ENCODE peak calls at places on chromosomes 6 and 20, in four cellular contexts. W, J, H and D are unnamed samples.

GRCh38 chr6:43481591-43482242 is 4.3 kb downstream of the TJAP1 start:
- DNase-seq in J (no peak), H (peak), W (no peak), D (no peak)

GRCh38 chr6:43122146-43122545 is 46.0 kb downstream of the PTK7 start:
- DNase-seq in J (no peak), W (no peak), H (no peak), D (no peak)

GRCh38 chr6:72322778-72323177 is 299.1 kb upstream of the KCNQ5 start:
- DNase-seq in H (no peak), W (no peak), J (no peak), D (no peak)

GRCh38 chr6:169288591-169288990 is 34.9 kb upstream of the THBS2 start:
- DNase-seq in W (no peak), H (no peak), J (no peak), D (no peak)

GRCh38 chr6:156582509-156582992 is 194.6 kb upstream of the ARID1B start:
- DNase-seq in H (no peak), W (no peak), J (no peak), D (no peak)

GRCh38 chr6:104409913-104410312 is 449.8 kb downstream of the HACE1 start:
- DNase-seq in H (no peak), W (no peak), J (no peak), D (no peak)

GRCh38 chr6:161540532-161540931 is 266.7 kb upstream of the AGPAT4 start:
- DNase-seq in J (no peak), H (no peak), W (no peak), D (no peak)

GRCh38 chr20:62815066-62815991 is 1.5 kb upstream of the COL9A3 start:
- DNase-seq in J (no peak), W (no peak), H (no peak), D (no peak)

GRCh38 chr6:159170999-159171712 is 2.0 kb downstream of the FNDC1 start:
- DNase-seq in W (no peak), H (no peak), J (no peak), D (peak)

GRCh38 chr20:25064561-25064960 is 6.6 kb upstream of the ACSS1 start:
- DNase-seq in J (no peak), W (no peak), H (no peak), D (no peak)

GRCh38 chr6:87183687-87184086 is 28.3 kb downstream of the ZNF292 start:
- DNase-seq in J (no peak), W (no peak), H (no peak), D (no peak)

GRCh38 chr6:63677282-63677681 is 41.7 kb downstream of the PHF3 start:
- DNase-seq in H (no peak), W (no peak), J (no peak), D (no peak)

GRCh38 chr6:223763-224162 is 68.5 kb upstream of the DUSP22 start:
- DNase-seq in H (no peak), J (no peak), W (no peak), D (no peak)